ENCODE peak calls at places on chromosome 4, in ten cellular contexts. J is cardiac septum; B is nephron progenitor cell; R is fibroblast of the aortic adventitia; G is G401; A is A673; E is pancreas; I is kidney glomerular epithelial cell; F is nucleus accumbens; L is CD4-positive, alpha-beta memory T cell. O is an unnamed sample.

GRCh38 chr4:41205854-41206460 is 8.4 kb downstream of the APBB2 start:
- DNase-seq in J (no peak), B (no peak), R (no peak), G (no peak), A (no peak), E (no peak), I (no peak), F (no peak), L (no peak), O (no peak)

GRCh38 chr4:143359794-143360193 is 23.1 kb downstream of the GAB1 start:
- DNase-seq in J (no peak), B (no peak), R (no peak), G (no peak), A (peak), E (no peak), I (no peak), F (no peak), L (no peak), O (no peak)

GRCh38 chr4:33724685-33725084 is 2519.6 kb downstream of the ARAP2 start:
- DNase-seq in J (no peak), B (no peak), R (peak), G (no peak), A (no peak), E (no peak), I (no peak), F (no peak), L (no peak), O (no peak)

GRCh38 chr4:3514221-3514780 is 17.9 kb downstream of the LRPAP1 start:
- DNase-seq in J (no peak), B (no peak), R (no peak), G (no peak), A (no peak), E (peak), I (no peak), F (no peak), L (no peak), O (no peak)

GRCh38 chr4:3160325-3160915 is 85.9 kb downstream of the HTT start:
- DNase-seq in J (no peak), B (no peak), R (no peak), G (no peak), A (no peak), E (no peak), I (no peak), F (no peak), L (no peak), O (no peak)

GRCh38 chr4:25503779-25504178 is 126.7 kb downstream of the ANAPC4 start:
- DNase-seq in J (no peak), B (no peak), R (no peak), G (no peak), A (no peak), E (no peak), I (no peak), F (no peak), L (no peak), O (no peak)

GRCh38 chr4:76546282-76547166 is 111.5 kb downstream of the SHROOM3 start:
- DNase-seq in J (no peak), B (no peak), R (peak), G (no peak), A (peak), E (no peak), I (peak), F (no peak), L (no peak), O (no peak)

GRCh38 chr4:3375688-3376087 is 66.1 kb upstream of the HGFAC start:
- DNase-seq in J (no peak), B (no peak), R (peak), G (peak), A (peak), E (no peak), I (peak), F (no peak), L (no peak), O (no peak)

GRCh38 chr4:67573193-67573592 is 14.7 kb downstream of the STAP1 start:
- DNase-seq in J (no peak), B (no peak), R (no peak), G (no peak), A (no peak), E (no peak), I (no peak), F (no peak), L (no peak), O (no peak)

GRCh38 chr4:123305746-123306145 is 90.8 kb upstream of the SPRY1 start:
- DNase-seq in J (no peak), B (no peak), R (no peak), G (no peak), A (no peak), E (no peak), I (no peak), F (no peak), L (no peak), O (no peak)

GRCh38 chr4:133493241-133493640 is 344.1 kb downstream of the PCDH10 start:
- DNase-seq in J (no peak), B (no peak), R (no peak), G (no peak), A (no peak), E (no peak), I (no peak), F (no peak), L (no peak), O (no peak)

GRCh38 chr4:86595426-86595805 is 1.3 kb downstream of the PTPN13 start:
- DNase-seq in J (no peak), B (peak), R (no peak), G (no peak), A (peak), E (no peak), I (peak), F (no peak), L (peak), O (no peak)

GRCh38 chr4:32025840-32026459 is 1305.8 kb downstream of the PCDH7 start:
- DNase-seq in J (no peak), B (no peak), R (peak), G (no peak), A (peak), E (no peak), I (peak), F (no peak), L (no peak), O (no peak)

GRCh38 chr4:70761276-70761816 is 39.6 kb downstream of the RUFY3 start:
- DNase-seq in J (no peak), B (no peak), R (no peak), G (no peak), A (no peak), E (no peak), I (no peak), F (no peak), L (no peak), O (no peak)

GRCh38 chr4:48898733-48899431 is 7.7 kb downstream of the OCIAD2 start:
- DNase-seq in J (no peak), B (no peak), R (no peak), G (no peak), A (peak), E (no peak), I (no peak), F (no peak), L (no peak), O (no peak)

GRCh38 chr4:8649631-8650261 is 57.2 kb downstream of the CPZ start:
- DNase-seq in J (peak), B (no peak), R (no peak), G (no peak), A (no peak), E (peak), I (no peak), F (no peak), L (no peak), O (no peak)

GRCh38 chr4:127307996-127308395 is 324.8 kb upstream of the INTU start:
- DNase-seq in J (no peak), B (no peak), R (no peak), G (no peak), A (no peak), E (no peak), I (no peak), F (no peak), L (no peak), O (no peak)

GRCh38 chr4:140372607-140373327 is 679 bp upstream of the SCOC start:
- DNase-seq in J (no peak), B (no peak), R (peak), G (peak), A (peak), E (no peak), I (no peak), F (no peak), L (peak), O (peak)

GRCh38 chr4:66123195-66123594 is 452.9 kb upstream of the EPHA5 start:
- DNase-seq in J (no peak), B (no peak), R (no peak), G (no peak), A (no peak), E (no peak), I (no peak), F (no peak), L (no peak), O (no peak)

GRCh38 chr4:103137446-103137827 is 37.8 kb upstream of the BDH2 start:
- DNase-seq in J (no peak), B (no peak), R (peak), G (no peak), A (no peak), E (no peak), I (peak), F (no peak), L (no peak), O (no peak)

GRCh38 chr4:108210989-108211725 is 42.4 kb upstream of the LEF1 start:
- DNase-seq in J (no peak), B (no peak), R (no peak), G (no peak), A (no peak), E (no peak), I (no peak), F (no peak), L (no peak), O (no peak)

GRCh38 chr4:4666187-4666586 is 124.3 kb upstream of the STX18 start:
- DNase-seq in J (no peak), B (no peak), R (no peak), G (peak), A (no peak), E (no peak), I (no peak), F (no peak), L (no peak), O (no peak)

GRCh38 chr4:15605537-15605936 is 49.6 kb downstream of the FBXL5 start:
- DNase-seq in J (no peak), B (no peak), R (no peak), G (no peak), A (no peak), E (no peak), I (no peak), F (no peak), L (no peak), O (no peak)

GRCh38 chr4:3021627-3022026 is 52.7 kb downstream of the HTT-AS start:
- DNase-seq in J (peak), B (no peak), R (no peak), G (no peak), A (no peak), E (no peak), I (no peak), F (no peak), L (no peak), O (no peak)

GRCh38 chr4:82584921-82585320 is 23.1 kb upstream of the TMEM150C start:
- DNase-seq in J (no peak), B (no peak), R (no peak), G (no peak), A (no peak), E (no peak), I (no peak), F (no peak), L (no peak), O (no peak)

GRCh38 chr4:38563703-38564490 is 100.1 kb upstream of the KLF3 start:
- DNase-seq in J (no peak), B (no peak), R (no peak), G (peak), A (no peak), E (no peak), I (no peak), F (peak), L (no peak), O (no peak)

GRCh38 chr4:112185740-112186670 is 40.8 kb downstream of the FAM241A start:
- DNase-seq in J (no peak), B (no peak), R (no peak), G (no peak), A (no peak), E (no peak), I (no peak), F (no peak), L (no peak), O (no peak)

GRCh38 chr4:185764880-185765279 is 47.1 kb downstream of the SORBS2 start:
- DNase-seq in J (no peak), B (no peak), R (no peak), G (no peak), A (no peak), E (no peak), I (no peak), F (no peak), L (no peak), O (no peak)

GRCh38 chr4:125750827-125751466 is 436.2 kb downstream of the FAT4 start:
- DNase-seq in J (no peak), B (no peak), R (peak), G (no peak), A (peak), E (no peak), I (no peak), F (peak), L (no peak), O (no peak)

GRCh38 chr4:94909645-94910044 is 151.9 kb downstream of the BMPR1B start:
- DNase-seq in J (no peak), B (no peak), R (no peak), G (no peak), A (no peak), E (no peak), I (no peak), F (no peak), L (no peak), O (no peak)

GRCh38 chr4:85028910-85029309 is 62.4 kb upstream of the WDFY3 start:
- DNase-seq in J (no peak), B (no peak), R (peak), G (no peak), A (peak), E (no peak), I (no peak), F (no peak), L (no peak), O (no peak)

GRCh38 chr4:3013839-3014350 is 50.5 kb downstream of the GRK4 start:
- DNase-seq in J (no peak), B (no peak), R (no peak), G (no peak), A (no peak), E (no peak), I (no peak), F (no peak), L (no peak), O (no peak)

O was measured in effector memory CD8-positive, alpha-beta T cell.